ENCODE peak calls at places on chromosomes 2 and 18, in four cellular contexts. J is lower lobe of right lung, C is cardiac fibroblast, P is right lobe of liver. I is an unnamed sample.

GRCh38 chr2:101999122-101999789 is 7.5 kb downstream of the IL1R2 start:
- DNase-seq in C (peak), J (no peak), P (peak), I (no peak)

GRCh38 chr2:69645026-69645425 is 1.5 kb upstream of the AAK1 start:
- DNase-seq in P (no peak), C (no peak), J (no peak), I (no peak)

GRCh38 chr2:172329404-172330059 is 97.9 kb upstream of the ITGA6 start:
- DNase-seq in P (no peak), J (peak), C (no peak), I (peak)

GRCh38 chr2:45009928-45010705 is 865 bp upstream of the SIX2 start:
- DNase-seq in P (no peak), C (peak), J (no peak), I (peak)

GRCh38 chr2:219676586-219676985 is 49.2 kb downstream of the SLC4A3 start:
- DNase-seq in J (no peak), P (no peak), C (no peak), I (no peak)

GRCh38 chr18:31171159-31171839 is 8.6 kb upstream of the DSC1 start:
- DNase-seq in P (no peak), J (no peak), C (no peak), I (no peak)

GRCh38 chr18:24023185-24023814 is 8.7 kb downstream of the TTC39C start:
- DNase-seq in C (no peak), J (no peak), P (no peak), I (no peak)

GRCh38 chr18:41466436-41467160 is 488.4 kb upstream of the PIK3C3 start:
- DNase-seq in J (no peak), P (no peak), C (peak), I (no peak)

GRCh38 chr2:14272396-14273077 is 360.0 kb upstream of the LRATD1 start:
- DNase-seq in J (no peak), C (no peak), P (no peak), I (no peak)

GRCh38 chr2:27737676-27738348 is 33.7 kb upstream of the MRPL33 start:
- DNase-seq in C (peak), J (no peak), P (peak), I (no peak)

GRCh38 chr2:57698935-57699449 is 347.6 kb upstream of the VRK2 start:
- DNase-seq in J (no peak), C (no peak), P (no peak), I (no peak)

GRCh38 chr2:64296150-64296500 is 151.9 kb upstream of the PELI1 start:
- DNase-seq in C (no peak), J (no peak), P (no peak), I (no peak)

GRCh38 chr2:64298161-64298560 is 153.9 kb upstream of the PELI1 start:
- DNase-seq in J (no peak), C (no peak), P (no peak), I (no peak)

GRCh38 chr2:64296695-64297346 is 152.6 kb upstream of the PELI1 start:
- DNase-seq in C (no peak), P (no peak), J (no peak), I (no peak)

GRCh38 chr2:64291181-64291580 is 147.0 kb upstream of the PELI1 start:
- DNase-seq in P (no peak), C (peak), J (no peak), I (no peak)

GRCh38 chr2:64295326-64296149 is 151.3 kb upstream of the PELI1 start:
- DNase-seq in P (no peak), C (no peak), J (no peak), I (no peak)
- TF ChIP-seq CTCF in P (no peak), C (no peak), J (no peak), I (no peak)

GRCh38 chr18:79395761-79396404 is at the start of gene NFATC1:
- DNase-seq in J (peak), P (peak), C (peak), I (peak)

GRCh38 chr18:79396431-79397287 is 929 bp downstream of the NFATC1 start:
- DNase-seq in C (peak), P (no peak), J (peak), I (peak)

GRCh38 chr18:79394438-79395307 is 1.1 kb upstream of the NFATC1 start:
- DNase-seq in C (peak), P (no peak), J (no peak), I (peak)

GRCh38 chr18:79393626-79394401 is 1.9 kb upstream of the NFATC1 start:
- DNase-seq in C (peak), P (peak), J (peak), I (peak)

DNA sequence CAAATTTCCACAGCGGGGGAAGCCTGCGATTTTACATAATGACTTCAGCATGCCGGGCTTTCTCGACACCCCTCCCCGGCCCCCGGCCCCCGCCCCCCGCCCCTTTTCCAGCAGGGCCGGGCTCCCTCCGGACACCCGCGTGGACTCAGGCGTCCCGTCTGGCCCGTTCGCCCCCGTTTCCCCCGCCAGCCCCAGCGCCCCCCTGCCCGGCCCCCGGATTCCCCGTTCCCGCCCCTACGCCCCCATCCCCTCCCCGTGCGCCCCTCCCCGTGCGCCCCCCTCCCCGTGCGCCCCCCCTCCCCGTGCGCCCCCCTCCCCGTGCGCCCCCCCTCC is 456 bp upstream of the NFATC1 start:
- DNase-seq in C (no peak), J (peak), P (no peak), I (no peak)
- H3K4me3 ChIP-seq in C (no peak), J (peak), P (no peak), I (no peak)

GRCh38 chr2:142599504-142599903 is 278.0 kb upstream of the KYNU start:
- DNase-seq in C (no peak), P (no peak), J (no peak), I (no peak)

GRCh38 chr2:142601794-142602193 is 275.7 kb upstream of the KYNU start:
- DNase-seq in J (no peak), P (no peak), C (no peak), I (no peak)

GRCh38 chr2:142602418-142602989 is 275.0 kb upstream of the KYNU start:
- DNase-seq in P (no peak), J (no peak), C (no peak), I (no peak)

GRCh38 chr2:142603761-142604160 is 273.7 kb upstream of the KYNU start:
- DNase-seq in C (peak), J (no peak), P (no peak), I (no peak)
- TF ChIP-seq CTCF in C (no peak), J (no peak), P (peak), I (peak)

DNA sequence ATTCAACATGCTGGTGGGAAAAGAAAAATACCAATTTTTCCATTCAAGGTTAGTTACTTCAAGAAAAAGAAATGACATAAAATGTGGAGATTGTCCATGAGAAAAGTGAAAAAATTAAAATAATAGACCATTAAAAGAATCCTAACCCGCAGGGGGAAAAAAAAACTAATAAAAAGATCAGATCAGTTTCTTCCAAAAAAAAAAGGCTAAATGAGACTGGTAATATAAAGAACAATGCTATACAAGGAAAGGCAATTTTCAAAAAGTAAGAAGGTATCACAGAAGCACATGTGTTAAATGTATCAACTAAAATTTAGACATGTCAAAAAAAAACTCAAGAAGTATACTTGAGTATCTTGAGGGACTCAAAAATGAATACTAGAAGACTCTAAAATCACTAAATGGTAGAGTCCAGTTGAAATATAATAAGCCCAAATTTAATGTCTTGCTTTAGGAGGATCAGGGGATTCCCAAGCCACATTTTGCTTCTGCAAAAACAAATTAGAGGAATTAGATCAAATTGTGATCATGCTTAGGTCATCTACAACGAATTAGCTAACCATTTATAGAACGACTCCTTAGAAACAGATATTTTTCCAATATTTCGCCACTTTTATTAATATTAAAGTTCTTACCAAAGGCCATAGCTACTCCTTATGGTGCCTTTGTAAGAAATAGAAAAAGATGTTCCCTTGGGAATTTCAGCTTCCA is 35.8 kb upstream of the GLS start:
- DNase-seq in C (no peak), P (no peak), J (no peak), I (no peak)
- H3K4me3 ChIP-seq in C (no peak), P (no peak), J (no peak), I (no peak)